ENCODE peak calls at places on chromosome 1, in four cellular contexts. E is NCI-H460, I is cardiac muscle cell, W is anterior cingulate cortex. G is an unnamed sample.

GRCh38 chr1:26022994-26023393 is 1.4 kb downstream of the EXTL1 start:
- DNase-seq in E (no peak), I (no peak), W (no peak), G (no peak)

GRCh38 chr1:46094454-46094853 is 38.0 kb downstream of the PIK3R3 start:
- DNase-seq in E (no peak), I (peak), W (no peak), G (no peak)

GRCh38 chr1:40794048-40794447 is 10.5 kb downstream of the KCNQ4 start:
- DNase-seq in E (no peak), I (no peak), W (no peak), G (no peak)

GRCh38 chr1:35554261-35555211 is 2.7 kb downstream of the KIAA0319L start:
- DNase-seq in E (no peak), I (peak), W (no peak), G (no peak)

GRCh38 chr1:90761781-90762589 is 44.9 kb upstream of the BARHL2 start:
- DNase-seq in E (no peak), I (no peak), W (no peak), G (no peak)

GRCh38 chr1:91803133-91803532 is 82.8 kb downstream of the TGFBR3 start:
- DNase-seq in E (no peak), I (peak), W (no peak), G (no peak)

GRCh38 chr1:32393136-32393535 is 1.1 kb downstream of the BSDC1 start:
- DNase-seq in E (no peak), I (peak), W (no peak), G (no peak)

GRCh38 chr1:54376085-54377039 is 29.8 kb downstream of the SSBP3 start:
- DNase-seq in E (no peak), I (no peak), W (no peak), G (no peak)

GRCh38 chr1:46302091-46303037 is 1.1 kb downstream of the LRRC41 start:
- DNase-seq in E (peak), I (peak), W (peak), G (no peak)

GRCh38 chr1:203342192-203342940 is 8.6 kb downstream of the FMOD start:
- DNase-seq in E (peak), I (peak), W (peak), G (peak)

GRCh38 chr1:25210728-25211127 is 21.6 kb downstream of the SYF2 start:
- DNase-seq in E (no peak), I (no peak), W (no peak), G (no peak)

G was measured in HTR-8/SVneo.